ENCODE peak calls at places on chromosomes 2 and 18, in eight cellular contexts. D is sigmoid colon, X is colonic mucosa, U is mucosa of descending colon, E is A549, H is hepatocyte, F is AG10803, A is GM06990. Z is an unnamed sample.

GRCh38 chr2:241603686-241604085 is 33.3 kb downstream of the THAP4 start:
- DNase-seq in D (no peak), U (no peak), X (no peak), H (no peak), F (no peak), E (no peak), A (no peak), Z (no peak)

GRCh38 chr2:12722445-12723316 is 5.9 kb downstream of the TRIB2 start:
- DNase-seq in A (no peak), H (no peak), D (no peak), E (no peak), F (no peak), U (no peak), X (no peak), Z (no peak)

GRCh38 chr2:164721425-164721824 is 100.1 kb upstream of the GRB14 start:
- DNase-seq in E (no peak), U (no peak), A (no peak), H (no peak), D (no peak), F (no peak), X (no peak), Z (no peak)

GRCh38 chr2:6913415-6914157 is 3.6 kb upstream of the RNF144A start:
- DNase-seq in E (no peak), D (no peak), X (no peak), A (no peak), U (no peak), F (no peak), H (no peak), Z (no peak)

GRCh38 chr2:58521803-58522602 is 280.9 kb upstream of the FANCL start:
- DNase-seq in A (no peak), U (no peak), X (no peak), F (no peak), D (no peak), E (no peak), H (no peak), Z (no peak)

GRCh38 chr2:168912466-168913170 is 11.5 kb downstream of the G6PC2 start:
- DNase-seq in U (no peak), D (peak; percentile 64), F (peak; percentile 9), H (peak; percentile 21), A (no peak), X (no peak), E (no peak), Z (no peak)

GRCh38 chr2:152098033-152098797 is 629 bp downstream of the CACNB4 start:
- DNase-seq in F (no peak), E (peak; percentile 17), U (peak; percentile 33), D (peak; percentile 72), A (peak; percentile 36), H (peak; percentile 51), X (peak; percentile 25), Z (no peak)

GRCh38 chr2:151891566-151892194 is 63.5 kb upstream of the ARL5A start:
- DNase-seq in E (no peak), X (no peak), F (no peak), U (peak; percentile 23), A (no peak), D (no peak), H (no peak), Z (no peak)

GRCh38 chr2:234880551-234881211 is 71.1 kb upstream of the SH3BP4 start:
- DNase-seq in X (peak; percentile 43), A (no peak), U (no peak), D (no peak), F (peak; percentile 40), H (peak; percentile 37), E (peak; percentile 33), Z (no peak)

GRCh38 chr2:27211241-27211942 is 449 bp upstream of the ATRAID start:
- DNase-seq in F (no peak), U (peak; percentile 20), A (no peak), D (no peak), H (no peak), X (no peak), E (peak; percentile 43), Z (no peak)

GRCh38 chr2:237743561-237744269 is 54.9 kb upstream of the RBM44 start:
- DNase-seq in A (no peak), D (no peak), U (no peak), F (peak; percentile 40), E (peak; percentile 23), X (no peak), H (no peak), Z (no peak)

GRCh38 chr2:240463274-240463865 is 27.9 kb downstream of the GPC1 start:
- DNase-seq in A (no peak), X (peak; percentile 12), F (no peak), D (peak; percentile 59), H (no peak), E (no peak), U (no peak), Z (no peak)

GRCh38 chr2:15354596-15355359 is 206.4 kb downstream of the NBAS start:
- DNase-seq in A (no peak), F (no peak), H (no peak), U (no peak), D (no peak), E (no peak), X (no peak), Z (no peak)

GRCh38 chr2:136257893-136258292 is 139.9 kb upstream of the CXCR4 start:
- DNase-seq in X (no peak), E (no peak), D (no peak), F (no peak), U (no peak), A (no peak), H (no peak), Z (no peak)

GRCh38 chr2:71100195-71100964 is 29.6 kb downstream of the MCEE start:
- DNase-seq in F (peak; percentile 62), A (no peak), E (peak; percentile 83), U (peak; percentile 76), D (no peak), X (peak; percentile 63), H (peak; percentile 68), Z (peak; percentile 7)

DNA sequence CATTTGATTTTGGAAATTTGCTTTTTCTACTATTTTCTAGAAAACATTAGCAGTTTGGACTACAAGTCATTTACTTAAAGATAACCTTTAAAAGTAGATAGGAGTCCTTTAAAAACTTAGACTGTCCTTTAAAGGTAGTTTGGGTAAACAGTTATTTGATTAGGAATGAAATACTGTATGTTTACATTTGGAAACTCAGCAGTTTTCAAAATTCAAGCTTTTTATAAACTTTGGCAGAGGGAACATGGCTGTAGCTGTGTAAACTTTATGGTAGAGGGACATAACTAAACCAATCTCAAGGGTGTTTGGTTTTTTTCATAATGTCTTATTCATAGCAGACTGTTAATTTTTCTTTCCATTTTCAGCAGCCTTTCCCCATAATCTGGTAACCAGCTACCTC is 90.7 kb downstream of the SMCHD1 start:
- DNase-seq in X (no peak), E (no peak), H (no peak), D (no peak), A (no peak), F (no peak), U (no peak), Z (no peak)
- TF ChIP-seq CTCF in X (no peak), E (no peak), H (no peak), D (no peak), A (no peak), F (no peak), U (no peak), Z (no peak)

DNA sequence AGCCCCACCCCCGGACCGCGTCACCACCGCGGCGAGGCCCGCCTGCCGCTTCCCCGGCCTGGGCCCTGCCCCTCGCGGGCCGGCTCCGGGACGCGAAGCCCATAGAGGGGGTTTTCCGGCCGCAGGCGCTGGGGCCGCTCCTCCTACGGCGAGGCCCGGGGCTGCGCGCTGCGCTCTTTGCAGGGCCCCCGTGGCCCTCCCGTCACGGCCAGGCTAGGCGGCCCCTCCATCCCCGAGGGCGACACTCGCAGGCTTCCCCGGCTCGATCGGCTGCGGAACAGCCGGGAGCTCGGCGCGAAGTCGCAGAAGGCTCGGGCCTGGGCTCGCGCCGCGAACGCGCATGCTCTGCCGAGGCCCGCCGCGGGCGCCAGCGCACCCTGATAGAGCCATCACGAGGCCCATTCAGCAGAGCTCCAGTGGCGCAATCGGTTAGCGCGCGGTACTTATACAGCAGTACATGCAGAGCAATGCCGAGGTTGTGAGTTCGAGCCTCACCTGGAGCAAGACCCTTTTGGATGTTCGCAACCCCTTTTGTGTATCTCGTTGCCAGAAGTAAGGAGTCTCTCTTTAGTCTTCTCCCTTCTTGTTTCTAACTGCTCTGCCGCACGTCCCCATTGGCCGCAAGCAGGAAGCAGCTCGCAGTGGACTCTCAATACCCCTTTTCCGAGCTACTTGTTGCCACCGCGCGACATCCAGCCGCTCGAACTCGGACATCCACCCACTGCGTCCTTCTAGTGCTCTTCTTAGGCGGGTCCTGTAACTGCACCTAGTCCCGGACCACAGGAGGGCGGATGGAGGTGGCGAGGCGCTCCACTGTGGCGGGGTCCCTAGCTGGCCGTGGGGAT is 18.0 kb upstream of the HAAO start:
- DNase-seq in F (peak; percentile 96), D (peak; percentile 98), E (peak; percentile 92), X (peak; percentile 97), H (peak; percentile 96), A (peak; percentile 98), U (peak; percentile 95), Z (peak; percentile 92)
- TF ChIP-seq CTCF in F (no peak), D (no peak), E (peak; percentile 3), X (no peak), H (no peak), A (no peak), U (no peak), Z (no peak)

GRCh38 chr2:181527058-181527457 is 69.9 kb downstream of the ITGA4 start:
- DNase-seq in A (no peak), F (no peak), D (no peak), H (no peak), E (no peak), X (no peak), U (no peak), Z (no peak)
- TF ChIP-seq CTCF in A (no peak), F (no peak), D (no peak), H (no peak), E (no peak), X (no peak), U (no peak), Z (no peak)

GRCh38 chr18:63619661-63620060 is 24.4 kb downstream of the SERPINB4 start:
- DNase-seq in A (no peak), H (no peak), D (no peak), E (no peak), F (no peak), X (no peak), U (no peak), Z (no peak)

GRCh38 chr18:63613420-63613819 is 26.3 kb downstream of the SERPINB13 start:
- DNase-seq in E (no peak), U (no peak), H (no peak), F (no peak), A (no peak), X (no peak), D (no peak), Z (no peak)

DNA sequence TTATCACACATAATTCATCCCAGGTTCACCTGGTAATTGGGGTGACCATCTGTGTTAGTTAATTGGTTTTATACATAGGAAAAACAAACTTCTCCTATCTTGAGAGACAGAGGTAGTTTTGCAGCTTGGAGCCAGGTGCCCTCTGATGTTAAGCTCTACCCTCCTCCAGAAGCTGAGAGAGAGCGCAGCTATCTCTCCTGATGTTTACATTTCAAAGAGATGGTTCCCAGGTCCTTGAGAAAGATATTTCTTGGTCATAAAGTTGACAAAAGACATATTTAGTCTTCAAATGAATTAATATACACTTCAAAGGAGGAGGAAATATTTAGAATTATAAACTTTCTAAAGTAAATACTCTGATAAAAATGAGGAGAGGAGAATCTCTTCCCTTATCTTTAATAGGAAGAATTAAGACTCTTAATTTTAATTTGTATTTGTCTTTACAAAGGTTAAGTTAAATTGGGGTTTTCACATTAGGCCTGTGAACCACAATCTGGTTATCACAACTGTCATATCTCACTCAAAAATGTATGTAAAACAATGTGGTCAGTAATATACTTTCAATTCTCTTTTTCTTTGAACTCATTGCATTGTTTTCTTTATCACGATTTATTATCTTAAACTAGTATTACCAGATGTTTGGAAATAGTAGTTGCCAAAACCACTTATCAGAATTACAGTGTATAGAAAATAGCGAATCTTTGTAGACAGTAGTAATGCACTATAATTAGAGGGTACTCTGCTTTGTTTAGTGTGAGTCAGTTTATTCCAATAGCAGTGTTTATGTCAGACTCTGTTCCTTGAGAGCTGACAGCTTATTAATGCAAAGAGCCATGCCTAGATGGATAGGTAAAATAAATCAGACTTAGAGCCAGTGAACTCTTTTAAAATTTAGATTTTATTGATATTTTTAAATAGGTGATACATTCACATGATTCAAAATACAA is 26.7 kb downstream of the SERPINB4 start:
- DNase-seq in F (no peak), U (no peak), D (no peak), H (no peak), X (no peak), E (no peak), A (peak; percentile 32), Z (no peak)
- TF ChIP-seq CTCF in F (no peak), U (no peak), D (no peak), H (no peak), X (no peak), E (no peak), A (no peak), Z (no peak)